ENCODE peak calls at places on chromosomes 7 and 10, in four cellular contexts. S is occipital lobe; K is amygdala; A is activated naive CD4-positive, alpha-beta T cell treated with anti-CD3 and anti-CD28 coated beads, Interleukin-2, amount 10 ng/mL, durations not matched to agents 7 days and 5 days. M is an unnamed sample.

GRCh38 chr10:52755297-52756062 is 17.1 kb downstream of the MBL2 start:
- DNase-seq in S (no peak), K (no peak), A (no peak), M (no peak)

GRCh38 chr10:45470098-45471012 is 96.3 kb downstream of the ALOX5 start:
- DNase-seq in S (no peak), K (no peak), A (peak), M (peak)

GRCh38 chr10:126062132-126063032 is 166.0 kb downstream of the FANK1 start:
- DNase-seq in S (peak), K (peak), A (no peak), M (no peak)

GRCh38 chr10:88012627-88013026 is 149.2 kb downstream of the PTEN start:
- DNase-seq in S (no peak), K (no peak), A (no peak), M (no peak)

GRCh38 chr7:63113713-63114285 is 884.9 kb upstream of the ZNF722 start:
- DNase-seq in S (no peak), K (no peak), A (no peak), M (no peak)

GRCh38 chr10:75972494-75973276 is 541.3 kb downstream of the LRMDA start:
- DNase-seq in S (no peak), K (no peak), A (no peak), M (no peak)

GRCh38 chr10:51861731-51862130 is 162.3 kb upstream of the CSTF2T start:
- DNase-seq in S (no peak), K (no peak), A (no peak), M (no peak)

GRCh38 chr7:153027210-153027609 is 267.7 kb downstream of the ACTR3B start:
- DNase-seq in S (no peak), K (no peak), A (no peak), M (no peak)

GRCh38 chr7:25995893-25996529 is 156.0 kb upstream of the NFE2L3 start:
- DNase-seq in S (no peak), K (no peak), A (no peak), M (no peak)

GRCh38 chr7:29611941-29612527 is 48.4 kb downstream of the PRR15 start:
- DNase-seq in S (no peak), K (no peak), A (no peak), M (no peak)

GRCh38 chr7:143284591-143285453 is at the start of gene TMEM139:
- DNase-seq in S (no peak), K (no peak), A (no peak), M (no peak)

GRCh38 chr10:54905793-54906192 is 104.8 kb upstream of the PCDH15 start:
- DNase-seq in S (no peak), K (no peak), A (no peak), M (no peak)

GRCh38 chr10:3451516-3452185 is 279.1 kb upstream of the PITRM1 start:
- DNase-seq in S (no peak), K (no peak), A (no peak), M (no peak)

GRCh38 chr7:127598318-127598717 is 4.8 kb downstream of the FSCN3 start:
- DNase-seq in S (no peak), K (no peak), A (no peak), M (no peak)

GRCh38 chr10:109166935-109167334 is 756.4 kb downstream of the XPNPEP1 start:
- DNase-seq in S (no peak), K (no peak), A (no peak), M (no peak)

GRCh38 chr10:102795453-102796406 is 41.5 kb downstream of the CYP17A1 start:
- DNase-seq in S (no peak), K (no peak), A (no peak), M (no peak)

GRCh38 chr10:93160829-93161228 is 87.1 kb downstream of the CYP26A1 start:
- DNase-seq in S (no peak), K (no peak), A (no peak), M (no peak)

GRCh38 chr10:47380341-47381215 is 3.5 kb downstream of the ZNF488 start:
- DNase-seq in S (no peak), K (no peak), A (no peak), M (peak)

GRCh38 chr10:72322280-72323058 is 32.2 kb downstream of the DNAJB12 start:
- DNase-seq in S (no peak), K (no peak), A (peak), M (peak)

GRCh38 chr10:94104316-94105060 is 110.8 kb downstream of the PLCE1 start:
- DNase-seq in S (no peak), K (no peak), A (no peak), M (no peak)

GRCh38 chr7:26959290-26959689 is 94.9 kb upstream of the SKAP2 start:
- DNase-seq in S (no peak), K (no peak), A (no peak), M (no peak)

GRCh38 chr7:21542891-21543527 is at the start of gene DNAH11:
- DNase-seq in S (no peak), K (no peak), A (peak), M (no peak)

GRCh38 chr7:5709347-5709950 is 72.0 kb downstream of the RNF216 start:
- DNase-seq in S (no peak), K (no peak), A (no peak), M (no peak)

GRCh38 chr7:139915301-139915863 is 86.3 kb downstream of the TBXAS1 start:
- DNase-seq in S (no peak), K (no peak), A (no peak), M (no peak)

GRCh38 chr7:46586406-46586805 is 665.3 kb upstream of the IGFBP3 start:
- DNase-seq in S (no peak), K (no peak), A (no peak), M (no peak)

GRCh38 chr7:80277434-80278427 is 143.1 kb downstream of the GNAI1 start:
- DNase-seq in S (no peak), K (no peak), A (no peak), M (no peak)

GRCh38 chr10:126397640-126398382 is 9.5 kb upstream of the ADAM12 start:
- DNase-seq in S (no peak), K (no peak), A (no peak), M (no peak)

GRCh38 chr10:17226891-17227303 is 1.1 kb upstream of the VIM start:
- DNase-seq in S (no peak), K (no peak), A (no peak), M (no peak)

GRCh38 chr10:110629680-110630191 is 14.4 kb upstream of the RBM20 start:
- DNase-seq in S (no peak), K (no peak), A (no peak), M (no peak)

GRCh38 chr7:138720286-138720685 is 19.1 kb upstream of the SVOPL start:
- DNase-seq in S (no peak), K (no peak), A (no peak), M (no peak)

GRCh38 chr10:111885919-111886318 is 297.6 kb downstream of the GPAM start:
- DNase-seq in S (no peak), K (no peak), A (no peak), M (no peak)

GRCh38 chr7:98879198-98879988 is 1.1 kb downstream of the TRRAP start:
- DNase-seq in S (no peak), K (no peak), A (peak), M (peak)

GRCh38 chr7:26696978-26697377 is 167.4 kb downstream of the SKAP2 start:
- DNase-seq in S (no peak), K (no peak), A (no peak), M (no peak)

GRCh38 chr10:117007080-117007479 is 2.1 kb upstream of the SHTN1 start:
- DNase-seq in S (no peak), K (no peak), A (no peak), M (no peak)

M was measured in activated effector memory CD4-positive, alpha-beta T cell treated with anti-CD3 and anti-CD28 coated beads, Interleukin-2, amount 50 U/mL, for 16 hours.